ENCODE peak calls at places on chromosomes 7 and 10, in four cellular contexts. B, J, G and V are unnamed samples.

GRCh38 chr7:67006966-67007365 is 10.3 kb downstream of the TYW1 start:
- DNase-seq in B (no peak), J (no peak), G (no peak), V (no peak)

GRCh38 chr7:98755138-98755898 is 114.5 kb downstream of the TMEM130 start:
- DNase-seq in B (no peak), J (no peak), G (no peak), V (no peak)

GRCh38 chr7:39832519-39833085 is 117.5 kb upstream of the CDK13 start:
- DNase-seq in B (no peak), J (no peak), G (no peak), V (no peak)

GRCh38 chr10:57015595-57016303 is 654.7 kb upstream of the ZWINT start:
- DNase-seq in B (no peak), J (no peak), G (no peak), V (no peak)

GRCh38 chr10:129418826-129419225 is 48.2 kb upstream of the MGMT start:
- DNase-seq in B (no peak), J (no peak), G (no peak), V (no peak)

GRCh38 chr10:130340816-130341215 is 204.6 kb downstream of the GLRX3 start:
- DNase-seq in B (no peak), J (no peak), G (no peak), V (no peak)

GRCh38 chr7:39606352-39606751 is 17.0 kb upstream of the RALA start:
- DNase-seq in B (no peak), J (no peak), G (no peak), V (no peak)

GRCh38 chr7:23347682-23348180 is 48.6 kb downstream of the MALSU1 start:
- DNase-seq in B (no peak), J (peak), G (no peak), V (no peak)

GRCh38 chr10:3803884-3804741 is 19.1 kb upstream of the KLF6 start:
- DNase-seq in B (no peak), J (peak), G (no peak), V (no peak)

GRCh38 chr10:127695431-127695830 is 41.6 kb upstream of the FOXI2 start:
- DNase-seq in B (no peak), J (no peak), G (no peak), V (no peak)

GRCh38 chr7:73622909-73623797 is 1.2 kb downstream of the MLXIPL start:
- DNase-seq in B (peak), J (peak), G (no peak), V (no peak)

GRCh38 chr7:54888067-54888735 is 129.2 kb upstream of the SEC61G start:
- DNase-seq in B (no peak), J (no peak), G (no peak), V (no peak)

GRCh38 chr10:1687190-1687589 is 50.1 kb downstream of the ADARB2 start:
- DNase-seq in B (no peak), J (no peak), G (no peak), V (no peak)

GRCh38 chr7:137772748-137773147 is 74.0 kb downstream of the DGKI start:
- DNase-seq in B (no peak), J (no peak), G (no peak), V (no peak)

GRCh38 chr7:137930616-137931015 is 71.3 kb downstream of the CREB3L2 start:
- DNase-seq in B (no peak), J (no peak), G (no peak), V (no peak)

GRCh38 chr10:65818990-65819389 is 1106.8 kb upstream of the LRRTM3 start:
- DNase-seq in B (no peak), J (no peak), G (no peak), V (no peak)

GRCh38 chr10:81725851-81726250 is 149.1 kb upstream of the NRG3 start:
- DNase-seq in B (no peak), J (no peak), G (no peak), V (no peak)

GRCh38 chr7:135316648-135317313 is 83.1 kb downstream of the STRA8 start:
- DNase-seq in B (no peak), J (no peak), G (no peak), V (no peak)

GRCh38 chr7:265998-266850 is 23.7 kb upstream of the FOXL3 start:
- DNase-seq in B (no peak), J (no peak), G (no peak), V (no peak)

GRCh38 chr7:28329616-28330373 is 82.5 kb upstream of the CREB5 start:
- DNase-seq in B (no peak), J (no peak), G (no peak), V (no peak)

GRCh38 chr7:44587843-44588711 is 6.0 kb upstream of the TMED4 start:
- DNase-seq in B (peak), J (no peak), G (peak), V (no peak)

GRCh38 chr7:48426966-48427555 is 255.8 kb downstream of the ABCA13 start:
- DNase-seq in B (no peak), J (no peak), G (no peak), V (no peak)

GRCh38 chr10:126549326-126549725 is 121.2 kb downstream of the C10orf90 start:
- DNase-seq in B (no peak), J (no peak), G (no peak), V (no peak)

GRCh38 chr7:144408116-144408515 is 4.6 kb upstream of the NOBOX start:
- DNase-seq in B (no peak), J (no peak), G (no peak), V (no peak)

GRCh38 chr10:27550823-27551222 is 46.7 kb downstream of the RAB18 start:
- DNase-seq in B (no peak), J (no peak), G (no peak), V (no peak)

GRCh38 chr7:31061185-31061584 is 9.1 kb downstream of the ADCYAP1R1 start:
- DNase-seq in B (peak), J (no peak), G (no peak), V (no peak)

GRCh38 chr10:16967866-16968721 is 150.9 kb upstream of the RSU1 start:
- DNase-seq in B (peak), J (no peak), G (no peak), V (no peak)

GRCh38 chr7:44639701-44640321 is 33.4 kb downstream of the OGDH start:
- DNase-seq in B (peak), J (no peak), G (no peak), V (no peak)

GRCh38 chr7:142632291-142633134 is 116.8 kb upstream of the PRSS1 start:
- DNase-seq in B (peak), J (peak), G (peak), V (peak)

GRCh38 chr7:12524794-12525386 is 45.6 kb upstream of the SCIN start:
- DNase-seq in B (peak), J (peak), G (peak), V (peak)
- TF ChIP-seq TARDBP in B (no peak), J (no peak), G (no peak), V (no peak)

GRCh38 chr7:46774515-46774914 is 807.4 kb downstream of the TNS3 start:
- DNase-seq in B (no peak), J (no peak), G (no peak), V (no peak)

GRCh38 chr7:46775776-46776175 is 806.1 kb downstream of the TNS3 start:
- DNase-seq in B (no peak), J (no peak), G (no peak), V (no peak)

GRCh38 chr7:46776790-46777189 is 805.1 kb downstream of the TNS3 start:
- DNase-seq in B (no peak), J (no peak), G (no peak), V (no peak)

GRCh38 chr7:46775020-46775419 is 806.9 kb downstream of the TNS3 start:
- DNase-seq in B (no peak), J (no peak), G (no peak), V (no peak)

GRCh38 chr7:46772740-46773139 is 809.2 kb downstream of the TNS3 start:
- DNase-seq in B (no peak), J (no peak), G (no peak), V (no peak)
- TF ChIP-seq TARDBP in B (no peak), J (no peak), G (no peak), V (no peak)

GRCh38 chr10:28738200-28738599 is 60.9 kb downstream of the BAMBI start:
- DNase-seq in B (no peak), J (peak), G (no peak), V (peak)
- TF ChIP-seq TARDBP in B (no peak), J (no peak), G (no peak), V (no peak)

DNA sequence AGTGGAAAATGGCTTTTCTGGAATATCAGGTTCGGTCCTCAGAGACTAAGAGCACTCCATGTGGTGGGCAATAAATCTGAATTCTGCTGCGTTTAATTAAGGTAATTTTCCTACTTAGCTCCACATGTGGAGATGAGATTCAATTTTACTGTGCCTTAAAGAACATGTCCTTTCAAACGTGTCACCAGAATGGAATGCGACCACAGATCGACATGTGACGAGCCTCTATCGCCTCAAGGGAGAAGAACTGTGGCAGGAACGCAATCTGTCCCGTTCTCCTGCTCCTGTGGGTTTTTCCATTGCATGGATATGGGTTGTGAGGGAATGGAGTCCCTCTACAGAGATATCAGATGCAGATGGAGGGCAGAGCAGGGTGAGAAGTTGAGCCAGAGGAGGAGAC is 205.4 kb upstream of the ZNF32 start:
- DNase-seq in B (peak), J (no peak), G (no peak), V (no peak)
- TF ChIP-seq TARDBP in B (no peak), J (no peak), G (no peak), V (no peak)

DNA sequence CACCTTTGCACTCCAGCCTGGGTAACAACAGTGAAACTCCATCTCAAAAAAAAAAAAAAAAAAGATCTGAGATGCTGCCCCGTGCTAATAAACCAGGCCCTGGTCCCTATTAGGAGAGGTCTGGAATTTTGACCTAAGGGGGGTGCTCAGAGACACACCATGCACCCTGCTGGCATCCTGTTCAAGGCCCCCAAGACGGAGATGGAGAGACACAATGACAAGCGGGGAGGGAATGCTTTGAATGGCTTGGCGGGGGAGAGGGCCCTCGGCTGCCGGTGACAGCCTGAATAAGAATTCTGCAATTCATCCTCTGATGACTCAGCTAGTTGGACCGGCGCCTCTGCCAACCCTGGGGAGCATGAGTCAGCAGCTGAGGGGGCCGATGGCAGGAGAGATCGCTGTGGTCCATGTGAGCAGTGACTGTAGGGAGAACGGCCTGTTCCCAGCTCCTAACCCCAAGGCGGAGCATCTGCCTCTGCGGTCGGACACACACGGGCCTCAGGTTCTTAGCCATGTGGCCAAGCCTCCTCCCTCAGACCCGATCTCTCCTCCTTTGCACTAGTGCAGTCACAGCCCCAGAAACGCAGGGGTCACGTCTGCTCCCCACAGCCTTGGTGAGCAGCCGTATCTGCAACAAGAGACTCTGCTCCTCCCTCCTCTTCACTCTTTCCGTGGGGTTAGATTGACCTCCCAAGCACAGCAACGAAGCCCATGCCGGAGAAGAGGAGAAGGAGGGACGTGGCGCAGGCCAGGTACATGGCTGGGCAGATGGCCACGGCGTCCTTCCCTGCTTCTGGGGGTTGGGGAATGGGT is 14.9 kb downstream of the TRIM56 start:
- DNase-seq in B (peak), J (peak), G (no peak), V (peak)
- TF ChIP-seq TARDBP in B (peak), J (no peak), G (no peak), V (no peak)

GRCh38 chr10:75395955-75396860 is 5.4 kb downstream of the ZNF503 start:
- DNase-seq in B (no peak), J (no peak), G (no peak), V (no peak)
- TF ChIP-seq TARDBP in B (no peak), J (no peak), G (no peak), V (no peak)

DNA sequence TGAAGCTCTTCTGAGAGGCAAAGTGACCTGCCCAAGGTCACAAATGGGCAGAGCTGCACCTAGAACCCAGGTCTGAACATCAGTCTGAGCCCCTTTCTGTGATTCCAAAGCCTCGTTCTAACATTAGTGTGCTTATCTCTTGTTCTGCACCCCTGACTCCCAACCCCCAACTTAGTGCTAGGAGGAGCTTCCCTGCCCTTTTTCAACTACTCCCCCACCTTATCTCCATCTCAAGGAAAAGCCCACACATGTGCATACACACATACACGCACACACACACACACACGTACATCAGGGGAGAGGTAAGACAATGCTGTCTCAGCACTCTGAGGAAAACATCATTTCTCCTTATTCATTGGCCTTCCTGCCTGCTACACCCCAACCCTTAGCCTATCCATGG is 8.3 kb downstream of the PRRT4 start:
- DNase-seq in B (no peak), J (peak), G (no peak), V (no peak)
- TF ChIP-seq TARDBP in B (no peak), J (no peak), G (no peak), V (no peak)

GRCh38 chr7:148732862-148733261 is 34.2 kb downstream of the CUL1 start:
- DNase-seq in B (no peak), J (no peak), G (no peak), V (no peak)

GRCh38 chr7:148733496-148733895 is 34.8 kb downstream of the CUL1 start:
- DNase-seq in B (no peak), J (no peak), G (no peak), V (no peak)

GRCh38 chr7:148726385-148726784 is 27.7 kb downstream of the CUL1 start:
- DNase-seq in B (no peak), J (no peak), G (no peak), V (no peak)

GRCh38 chr7:148727501-148728278 is 29.0 kb downstream of the CUL1 start:
- DNase-seq in B (no peak), J (no peak), G (no peak), V (no peak)

GRCh38 chr7:148729984-148730733 is 31.5 kb downstream of the CUL1 start:
- DNase-seq in B (no peak), J (no peak), G (no peak), V (no peak)
- TF ChIP-seq TARDBP in B (no peak), J (no peak), G (no peak), V (no peak)

DNA sequence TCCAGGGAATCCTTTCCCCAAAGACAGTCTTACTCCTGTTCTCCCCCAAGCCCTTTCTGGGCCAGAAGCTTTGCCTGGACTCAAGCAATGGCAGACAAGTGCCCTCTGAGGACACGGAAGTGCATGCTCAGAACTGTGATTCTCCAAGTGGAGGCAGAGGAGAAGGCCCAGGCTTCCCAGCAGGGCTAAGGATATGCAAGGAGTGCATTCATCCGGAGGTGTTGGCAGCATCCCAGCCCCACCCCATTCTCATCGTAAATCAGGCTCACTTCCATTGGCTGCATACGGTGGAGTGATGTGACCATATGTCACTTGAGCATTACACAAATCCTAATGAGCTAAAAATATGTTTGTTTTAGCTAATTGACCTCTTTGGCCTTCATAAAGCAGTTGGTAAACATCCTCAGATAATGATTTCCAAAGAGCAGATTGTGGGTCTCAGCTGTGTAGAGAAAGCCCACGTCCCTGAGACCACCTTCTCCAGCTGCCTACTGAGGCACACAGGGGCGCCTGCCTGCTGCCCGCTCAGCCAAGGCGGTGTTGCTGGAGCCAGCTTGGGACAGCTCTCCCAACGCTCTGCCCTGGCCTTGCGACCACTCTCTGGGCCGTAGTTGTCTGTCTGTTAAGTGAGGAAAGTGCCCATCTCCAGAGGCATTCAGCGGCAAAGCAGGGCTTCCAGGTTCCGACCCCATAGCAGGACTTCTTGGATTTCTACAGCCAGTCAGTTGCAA is 1.4 kb upstream of the RBP3 start:
- DNase-seq in B (no peak), J (no peak), G (no peak), V (no peak)
- TF ChIP-seq TARDBP in B (no peak), J (no peak), G (no peak), V (no peak)